ENCODE peak calls at places on chromosome 1, in ten cellular contexts. One of them, this sample, is unnamed.

GRCh38 chr1:115192200-115192767 is 103.0 kb upstream of the TSPAN2 start:
- DNase-seq in progenitor cell of endocrine pancreas: no peak
- DNase-seq in body of pancreas: no peak
- DNase-seq in A549: no peak
- DNase-seq in choroid plexus epithelial cell: peak; percentile 37
- DNase-seq in foreskin fibroblast: peak; percentile 26
- DNase-seq in BJ: no peak
- DNase-seq in glutamatergic neuron: no peak
- DNase-seq in CD8-positive, alpha-beta T cell: no peak
- DNase-seq in transverse colon: no peak
- DNase-seq in this sample: no peak

GRCh38 chr1:233884461-233885151 is 19.9 kb upstream of the SLC35F3 start:
- DNase-seq in progenitor cell of endocrine pancreas: no peak
- DNase-seq in body of pancreas: no peak
- DNase-seq in A549: no peak
- DNase-seq in choroid plexus epithelial cell: no peak
- DNase-seq in foreskin fibroblast: no peak
- DNase-seq in BJ: no peak
- DNase-seq in glutamatergic neuron: no peak
- DNase-seq in CD8-positive, alpha-beta T cell: no peak
- DNase-seq in transverse colon: no peak
- DNase-seq in this sample: no peak

GRCh38 chr1:212452323-212453155 is 19.8 kb downstream of the NENF start:
- DNase-seq in progenitor cell of endocrine pancreas: no peak
- DNase-seq in body of pancreas: no peak
- DNase-seq in A549: no peak
- DNase-seq in choroid plexus epithelial cell: peak; percentile 72
- DNase-seq in foreskin fibroblast: peak; percentile 65
- DNase-seq in BJ: peak; percentile 24
- DNase-seq in glutamatergic neuron: no peak
- DNase-seq in CD8-positive, alpha-beta T cell: no peak
- DNase-seq in transverse colon: no peak
- DNase-seq in this sample: peak; percentile 47

GRCh38 chr1:91742848-91743292 is 143.1 kb downstream of the TGFBR3 start:
- DNase-seq in progenitor cell of endocrine pancreas: no peak
- DNase-seq in body of pancreas: peak; percentile 57
- DNase-seq in A549: no peak
- DNase-seq in choroid plexus epithelial cell: peak; percentile 58
- DNase-seq in foreskin fibroblast: peak; percentile 73
- DNase-seq in BJ: no peak
- DNase-seq in glutamatergic neuron: no peak
- DNase-seq in CD8-positive, alpha-beta T cell: no peak
- DNase-seq in transverse colon: peak; percentile 20
- DNase-seq in this sample: no peak

GRCh38 chr1:116472431-116472961 is 98.3 kb downstream of the CD58 start:
- DNase-seq in progenitor cell of endocrine pancreas: no peak
- DNase-seq in body of pancreas: no peak
- DNase-seq in A549: no peak
- DNase-seq in choroid plexus epithelial cell: peak; percentile 51
- DNase-seq in foreskin fibroblast: peak; percentile 17
- DNase-seq in BJ: no peak
- DNase-seq in glutamatergic neuron: no peak
- DNase-seq in CD8-positive, alpha-beta T cell: no peak
- DNase-seq in transverse colon: no peak
- DNase-seq in this sample: no peak

GRCh38 chr1:33061827-33062226 is 19.1 kb upstream of the AZIN2 start:
- DNase-seq in progenitor cell of endocrine pancreas: no peak
- DNase-seq in body of pancreas: no peak
- DNase-seq in A549: no peak
- DNase-seq in choroid plexus epithelial cell: no peak
- DNase-seq in foreskin fibroblast: no peak
- DNase-seq in BJ: no peak
- DNase-seq in glutamatergic neuron: no peak
- DNase-seq in CD8-positive, alpha-beta T cell: no peak
- DNase-seq in transverse colon: no peak
- DNase-seq in this sample: no peak

GRCh38 chr1:94755675-94756074 is 64.5 kb upstream of the SLC44A3 start:
- DNase-seq in progenitor cell of endocrine pancreas: no peak
- DNase-seq in body of pancreas: no peak
- DNase-seq in A549: no peak
- DNase-seq in choroid plexus epithelial cell: peak; percentile 98
- DNase-seq in foreskin fibroblast: peak; percentile 97
- DNase-seq in BJ: peak; percentile 91
- DNase-seq in glutamatergic neuron: no peak
- DNase-seq in CD8-positive, alpha-beta T cell: no peak
- DNase-seq in transverse colon: no peak
- DNase-seq in this sample: peak; percentile 94

GRCh38 chr1:161483361-161483760 is 21.9 kb upstream of the FCGR2A start:
- DNase-seq in progenitor cell of endocrine pancreas: no peak
- DNase-seq in body of pancreas: no peak
- DNase-seq in A549: no peak
- DNase-seq in choroid plexus epithelial cell: no peak
- DNase-seq in foreskin fibroblast: no peak
- DNase-seq in BJ: no peak
- DNase-seq in glutamatergic neuron: no peak
- DNase-seq in CD8-positive, alpha-beta T cell: no peak
- DNase-seq in transverse colon: no peak
- DNase-seq in this sample: no peak

GRCh38 chr1:202189919-202190715 is 3.5 kb upstream of the LGR6 start:
- DNase-seq in progenitor cell of endocrine pancreas: no peak
- DNase-seq in body of pancreas: no peak
- DNase-seq in A549: no peak
- DNase-seq in choroid plexus epithelial cell: peak; percentile 38
- DNase-seq in foreskin fibroblast: no peak
- DNase-seq in BJ: no peak
- DNase-seq in glutamatergic neuron: no peak
- DNase-seq in CD8-positive, alpha-beta T cell: no peak
- DNase-seq in transverse colon: no peak
- DNase-seq in this sample: no peak

GRCh38 chr1:28640766-28641165 is 2.1 kb downstream of the TAF12 start:
- DNase-seq in progenitor cell of endocrine pancreas: no peak
- DNase-seq in body of pancreas: no peak
- DNase-seq in A549: no peak
- DNase-seq in choroid plexus epithelial cell: peak; percentile 52
- DNase-seq in foreskin fibroblast: peak; percentile 33
- DNase-seq in BJ: no peak
- DNase-seq in glutamatergic neuron: no peak
- DNase-seq in CD8-positive, alpha-beta T cell: peak; percentile 23
- DNase-seq in transverse colon: no peak
- DNase-seq in this sample: no peak

GRCh38 chr1:240701412-240701811 is 89.5 kb upstream of the GREM2 start:
- DNase-seq in progenitor cell of endocrine pancreas: no peak
- DNase-seq in body of pancreas: no peak
- DNase-seq in A549: no peak
- DNase-seq in choroid plexus epithelial cell: peak; percentile 60
- DNase-seq in foreskin fibroblast: peak; percentile 87
- DNase-seq in BJ: peak; percentile 74
- DNase-seq in glutamatergic neuron: no peak
- DNase-seq in CD8-positive, alpha-beta T cell: no peak
- DNase-seq in transverse colon: no peak
- DNase-seq in this sample: peak; percentile 81

GRCh38 chr1:66752000-66752592 is at the start of gene DYNLT5:
- DNase-seq in progenitor cell of endocrine pancreas: peak; percentile 34
- DNase-seq in body of pancreas: peak; percentile 14
- DNase-seq in A549: no peak
- DNase-seq in choroid plexus epithelial cell: peak; percentile 50
- DNase-seq in foreskin fibroblast: peak; percentile 84
- DNase-seq in BJ: no peak
- DNase-seq in glutamatergic neuron: peak; percentile 66
- DNase-seq in CD8-positive, alpha-beta T cell: no peak
- DNase-seq in transverse colon: peak; percentile 22
- DNase-seq in this sample: no peak
- TF ChIP-seq CTCF in progenitor cell of endocrine pancreas: no peak
- TF ChIP-seq CTCF in body of pancreas: no peak
- TF ChIP-seq CTCF in A549: no peak
- TF ChIP-seq CTCF in choroid plexus epithelial cell: peak; percentile 33
- TF ChIP-seq CTCF in foreskin fibroblast: peak; percentile 22
- TF ChIP-seq CTCF in BJ: peak; percentile 40
- TF ChIP-seq CTCF in glutamatergic neuron: no peak
- TF ChIP-seq CTCF in CD8-positive, alpha-beta T cell: no peak
- TF ChIP-seq CTCF in transverse colon: no peak
- TF ChIP-seq CTCF in this sample: peak; percentile 21

GRCh38 chr1:23559136-23559984 is at the start of gene ID3:
- DNase-seq in progenitor cell of endocrine pancreas: peak; percentile 91
- DNase-seq in body of pancreas: peak; percentile 98
- DNase-seq in A549: peak; percentile 54
- DNase-seq in choroid plexus epithelial cell: peak; percentile 98
- DNase-seq in foreskin fibroblast: peak; percentile 99
- DNase-seq in BJ: peak; percentile 94
- DNase-seq in glutamatergic neuron: peak; percentile 93
- DNase-seq in CD8-positive, alpha-beta T cell: peak; percentile 93
- DNase-seq in transverse colon: peak; percentile 98
- DNase-seq in this sample: peak; percentile 94
- TF ChIP-seq CTCF in progenitor cell of endocrine pancreas: no peak
- TF ChIP-seq CTCF in body of pancreas: no peak
- TF ChIP-seq CTCF in A549: no peak
- TF ChIP-seq CTCF in choroid plexus epithelial cell: no peak
- TF ChIP-seq CTCF in foreskin fibroblast: no peak
- TF ChIP-seq CTCF in BJ: no peak
- TF ChIP-seq CTCF in glutamatergic neuron: no peak
- TF ChIP-seq CTCF in CD8-positive, alpha-beta T cell: no peak
- TF ChIP-seq CTCF in transverse colon: no peak
- TF ChIP-seq CTCF in this sample: no peak

GRCh38 chr1:44105810-44106209 is 12.8 kb upstream of the KLF17 start:
- DNase-seq in progenitor cell of endocrine pancreas: no peak
- DNase-seq in body of pancreas: no peak
- DNase-seq in A549: no peak
- DNase-seq in choroid plexus epithelial cell: no peak
- DNase-seq in foreskin fibroblast: no peak
- DNase-seq in BJ: no peak
- DNase-seq in glutamatergic neuron: no peak
- DNase-seq in CD8-positive, alpha-beta T cell: no peak
- DNase-seq in transverse colon: no peak
- DNase-seq in this sample: no peak

GRCh38 chr1:44100183-44100582 is 18.4 kb upstream of the KLF17 start:
- DNase-seq in progenitor cell of endocrine pancreas: no peak
- DNase-seq in body of pancreas: no peak
- DNase-seq in A549: no peak
- DNase-seq in choroid plexus epithelial cell: no peak
- DNase-seq in foreskin fibroblast: no peak
- DNase-seq in BJ: no peak
- DNase-seq in glutamatergic neuron: no peak
- DNase-seq in CD8-positive, alpha-beta T cell: no peak
- DNase-seq in transverse colon: no peak
- DNase-seq in this sample: no peak

GRCh38 chr1:44101356-44101755 is 17.3 kb upstream of the KLF17 start:
- DNase-seq in progenitor cell of endocrine pancreas: no peak
- DNase-seq in body of pancreas: no peak
- DNase-seq in A549: no peak
- DNase-seq in choroid plexus epithelial cell: no peak
- DNase-seq in foreskin fibroblast: no peak
- DNase-seq in BJ: no peak
- DNase-seq in glutamatergic neuron: no peak
- DNase-seq in CD8-positive, alpha-beta T cell: no peak
- DNase-seq in transverse colon: no peak
- DNase-seq in this sample: no peak

GRCh38 chr1:44108241-44108640 is 10.4 kb upstream of the KLF17 start:
- DNase-seq in progenitor cell of endocrine pancreas: no peak
- DNase-seq in body of pancreas: no peak
- DNase-seq in A549: no peak
- DNase-seq in choroid plexus epithelial cell: peak; percentile 44
- DNase-seq in foreskin fibroblast: peak; percentile 48
- DNase-seq in BJ: peak; percentile 10
- DNase-seq in glutamatergic neuron: no peak
- DNase-seq in CD8-positive, alpha-beta T cell: no peak
- DNase-seq in transverse colon: no peak
- DNase-seq in this sample: no peak

DNA sequence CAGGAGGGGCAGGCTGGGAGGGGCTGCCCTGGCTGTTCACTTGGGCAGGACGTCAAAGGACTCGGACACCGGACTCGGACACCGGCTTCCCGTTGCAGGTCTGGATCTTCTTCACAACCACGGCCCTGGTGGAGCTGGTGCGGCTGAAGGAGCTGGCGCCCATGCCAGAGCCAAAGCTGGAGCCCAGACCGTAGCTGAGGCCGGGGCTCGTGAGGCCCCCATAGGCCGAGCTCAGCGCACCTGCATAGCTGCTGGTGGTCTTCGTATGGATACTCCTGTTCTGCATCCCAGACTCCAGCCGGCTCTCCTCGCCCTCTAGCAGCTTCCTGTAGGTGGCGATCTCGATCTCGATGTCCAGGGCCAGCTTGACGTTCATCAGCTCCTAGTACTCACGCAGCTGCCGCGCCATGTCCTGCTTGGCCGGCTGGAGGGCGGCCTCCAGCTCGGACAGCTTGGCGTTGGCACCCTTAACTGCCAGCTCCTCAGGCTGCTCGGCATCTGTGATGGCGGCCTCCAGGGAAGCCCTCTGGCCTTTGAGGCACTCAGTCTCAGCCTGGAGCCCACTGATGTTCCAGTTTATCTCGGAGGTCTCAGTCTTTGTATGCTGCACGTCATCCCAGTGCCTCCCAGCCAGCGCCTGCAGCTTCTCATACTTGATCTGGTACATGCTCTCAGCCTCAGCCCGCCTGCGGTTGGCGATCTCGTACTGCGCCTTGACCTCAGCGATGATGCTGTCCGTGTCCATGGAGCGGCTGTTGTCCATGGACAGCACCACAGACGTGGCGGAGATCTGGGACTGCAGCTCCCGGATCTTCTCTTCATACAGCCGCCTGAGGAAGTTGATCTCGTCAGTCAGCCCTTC is 15.1 kb upstream of the KLF17 start:
- DNase-seq in progenitor cell of endocrine pancreas: peak; percentile 24
- DNase-seq in body of pancreas: peak; percentile 15
- DNase-seq in A549: no peak
- DNase-seq in choroid plexus epithelial cell: no peak
- DNase-seq in foreskin fibroblast: peak; percentile 20
- DNase-seq in BJ: no peak
- DNase-seq in glutamatergic neuron: peak; percentile 33
- DNase-seq in CD8-positive, alpha-beta T cell: no peak
- DNase-seq in transverse colon: no peak
- DNase-seq in this sample: no peak
- TF ChIP-seq CTCF in progenitor cell of endocrine pancreas: peak; percentile 50
- TF ChIP-seq CTCF in body of pancreas: no peak
- TF ChIP-seq CTCF in A549: peak; percentile 20
- TF ChIP-seq CTCF in choroid plexus epithelial cell: no peak
- TF ChIP-seq CTCF in foreskin fibroblast: peak; percentile 18
- TF ChIP-seq CTCF in BJ: peak; percentile 42
- TF ChIP-seq CTCF in glutamatergic neuron: no peak
- TF ChIP-seq CTCF in CD8-positive, alpha-beta T cell: no peak
- TF ChIP-seq CTCF in transverse colon: no peak
- TF ChIP-seq CTCF in this sample: no peak

DNA sequence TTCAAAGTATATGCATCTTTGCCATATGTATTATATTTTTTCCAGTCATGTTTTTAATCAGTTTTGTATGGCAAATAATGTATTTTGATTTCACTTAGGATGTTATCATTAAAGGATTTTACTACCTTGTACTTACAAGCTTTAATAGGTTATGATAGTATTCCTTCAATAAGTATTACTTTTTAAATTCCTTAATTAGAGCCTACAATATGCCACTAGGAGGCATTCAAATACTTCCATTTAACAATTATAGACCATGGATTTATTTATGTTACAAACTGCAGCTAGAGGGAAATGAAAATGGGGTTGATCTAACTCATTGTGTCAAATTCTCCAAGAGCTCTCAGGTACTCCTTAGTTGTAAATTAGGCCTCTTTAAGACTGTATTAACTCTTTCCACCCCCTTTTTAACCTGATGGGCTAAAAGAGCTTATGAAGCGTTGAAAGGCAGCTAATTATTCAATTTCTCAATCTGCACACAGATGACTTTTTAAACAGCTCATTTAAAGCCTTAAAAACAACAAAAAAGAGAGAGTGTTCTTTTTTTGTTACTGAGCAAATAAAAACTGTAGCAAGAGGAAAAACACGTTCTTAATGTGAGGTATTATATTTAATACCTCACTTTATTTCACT is 156.2 kb downstream of the DENND1B start:
- DNase-seq in progenitor cell of endocrine pancreas: no peak
- DNase-seq in body of pancreas: no peak
- DNase-seq in A549: no peak
- DNase-seq in choroid plexus epithelial cell: peak; percentile 50
- DNase-seq in foreskin fibroblast: peak; percentile 40
- DNase-seq in BJ: peak; percentile 4
- DNase-seq in glutamatergic neuron: no peak
- DNase-seq in CD8-positive, alpha-beta T cell: no peak
- DNase-seq in transverse colon: no peak
- DNase-seq in this sample: no peak
- TF ChIP-seq CTCF in progenitor cell of endocrine pancreas: peak; percentile 27
- TF ChIP-seq CTCF in body of pancreas: peak; percentile 49
- TF ChIP-seq CTCF in A549: peak; percentile 49
- TF ChIP-seq CTCF in choroid plexus epithelial cell: peak; percentile 42
- TF ChIP-seq CTCF in foreskin fibroblast: peak; percentile 24
- TF ChIP-seq CTCF in BJ: peak; percentile 30
- TF ChIP-seq CTCF in glutamatergic neuron: no peak
- TF ChIP-seq CTCF in CD8-positive, alpha-beta T cell: peak; percentile 20
- TF ChIP-seq CTCF in transverse colon: peak; percentile 28
- TF ChIP-seq CTCF in this sample: peak; percentile 37

This sample was measured in AG09319.